ENCODE peak calls at places on chromosomes 3 and 15, in eight cellular contexts. W is neuronal stem cell, F is GM23248, S is fibroblast of lung, U is H1, D is IMR-90, B is PC-9, Z is OCI-LY7. X is an unnamed sample.

GRCh38 chr3:120855665-120856437 is 52.2 kb upstream of the STXBP5L start:
- DNase-seq in W (no peak), F (peak), S (peak), U (no peak), D (peak), B (no peak), Z (no peak), X (no peak)

GRCh38 chr3:56761887-56762605 is 39.7 kb downstream of the ARHGEF3 start:
- DNase-seq in W (no peak), F (peak), S (peak), U (no peak), D (peak), B (no peak), Z (no peak), X (peak)

GRCh38 chr15:77038312-77039216 is 32.3 kb downstream of the TSPAN3 start:
- DNase-seq in W (no peak), F (peak), S (no peak), U (no peak), D (no peak), B (no peak), Z (no peak), X (no peak)

GRCh38 chr3:131669590-131669989 is 166.8 kb upstream of the MRPL3 start:
- DNase-seq in W (no peak), F (no peak), S (no peak), U (no peak), D (no peak), B (no peak), Z (no peak), X (no peak)

GRCh38 chr3:18295171-18295920 is 129.8 kb downstream of the SATB1 start:
- DNase-seq in W (peak), F (peak), S (peak), U (peak), D (peak), B (peak), Z (peak), X (no peak)

GRCh38 chr15:100596792-100597191 is 5.2 kb downstream of the LINS1 start:
- DNase-seq in W (no peak), F (no peak), S (peak), U (no peak), D (no peak), B (no peak), Z (no peak), X (no peak)

GRCh38 chr15:28191832-28192231 is 92.7 kb upstream of the OCA2 start:
- DNase-seq in W (peak), F (peak), S (peak), U (no peak), D (peak), B (no peak), Z (no peak), X (no peak)

GRCh38 chr15:79640206-79640605 is 208.1 kb downstream of the MINAR1 start:
- DNase-seq in W (no peak), F (peak), S (peak), U (no peak), D (peak), B (peak), Z (no peak), X (peak)

GRCh38 chr3:187799942-187800637 is 54.8 kb upstream of the BCL6 start:
- DNase-seq in W (no peak), F (peak), S (no peak), U (no peak), D (peak), B (no peak), Z (no peak), X (no peak)

GRCh38 chr15:70826634-70827033 is 27.3 kb downstream of the LARP6 start:
- DNase-seq in W (no peak), F (peak), S (peak), U (no peak), D (peak), B (peak), Z (no peak), X (peak)

GRCh38 chr3:182697345-182697919 is 95.9 kb upstream of the ATP11B start:
- DNase-seq in W (no peak), F (no peak), S (no peak), U (no peak), D (no peak), B (no peak), Z (no peak), X (no peak)

GRCh38 chr3:160796089-160796812 is 40.2 kb downstream of the PPM1L start:
- DNase-seq in W (no peak), F (no peak), S (no peak), U (no peak), D (no peak), B (no peak), Z (no peak), X (no peak)

GRCh38 chr3:192434186-192434585 is 293.2 kb downstream of the FGF12 start:
- DNase-seq in W (no peak), F (no peak), S (no peak), U (no peak), D (no peak), B (no peak), Z (no peak), X (no peak)

GRCh38 chr3:128113817-128114794 is 9.5 kb downstream of the RUVBL1 start:
- DNase-seq in W (no peak), F (no peak), S (no peak), U (no peak), D (no peak), B (no peak), Z (peak), X (no peak)

GRCh38 chr3:147411777-147412176 is 2.6 kb downstream of the ZIC1 start:
- DNase-seq in W (peak), F (peak), S (no peak), U (peak), D (no peak), B (no peak), Z (no peak), X (no peak)

GRCh38 chr15:89781891-89782618 is 5.9 kb downstream of the MESP2 start:
- DNase-seq in W (no peak), F (peak), S (peak), U (no peak), D (peak), B (peak), Z (no peak), X (no peak)

GRCh38 chr3:19065027-19065426 is 83.3 kb upstream of the KCNH8 start:
- DNase-seq in W (peak), F (no peak), S (no peak), U (no peak), D (no peak), B (no peak), Z (peak), X (no peak)

GRCh38 chr15:51171578-51171932 is 76.8 kb upstream of the TNFAIP8L3 start:
- DNase-seq in W (no peak), F (no peak), S (no peak), U (no peak), D (no peak), B (no peak), Z (no peak), X (no peak)

DNA sequence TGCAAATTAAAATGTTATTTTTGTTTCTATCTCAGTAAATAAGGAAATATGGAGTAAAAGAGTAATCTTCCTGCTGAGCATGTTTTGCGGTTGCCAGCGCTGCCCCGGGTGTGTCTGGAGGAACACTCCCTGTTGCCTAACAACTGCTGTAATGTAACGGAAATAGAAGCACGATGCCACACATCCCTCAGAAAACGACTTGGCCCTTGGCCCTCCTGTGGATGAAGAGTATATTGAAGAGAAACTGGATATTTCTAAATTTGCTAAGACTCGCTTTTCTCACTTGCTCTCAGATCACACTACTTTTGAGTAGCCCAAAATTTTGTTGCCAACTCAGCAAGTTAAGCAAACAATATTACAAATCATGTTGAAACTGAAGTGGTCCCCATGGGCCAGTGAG is 18.9 kb downstream of the CX3CR1 start:
- DNase-seq in W (no peak), F (peak), S (peak), U (no peak), D (peak), B (peak), Z (peak), X (peak)
- H2AFZ ChIP-seq in W (no peak), F (no peak), S (no peak), U (no peak), D (no peak), B (no peak), Z (no peak), X (no peak)

GRCh38 chr15:58932791-58933310 is 628 bp downstream of the SLTM start:
- DNase-seq in W (no peak), F (peak), S (peak), U (no peak), D (no peak), B (no peak), Z (no peak), X (peak)
- H2AFZ ChIP-seq in W (peak), F (peak), S (peak), U (no peak), D (peak), B (peak), Z (peak), X (peak)

DNA sequence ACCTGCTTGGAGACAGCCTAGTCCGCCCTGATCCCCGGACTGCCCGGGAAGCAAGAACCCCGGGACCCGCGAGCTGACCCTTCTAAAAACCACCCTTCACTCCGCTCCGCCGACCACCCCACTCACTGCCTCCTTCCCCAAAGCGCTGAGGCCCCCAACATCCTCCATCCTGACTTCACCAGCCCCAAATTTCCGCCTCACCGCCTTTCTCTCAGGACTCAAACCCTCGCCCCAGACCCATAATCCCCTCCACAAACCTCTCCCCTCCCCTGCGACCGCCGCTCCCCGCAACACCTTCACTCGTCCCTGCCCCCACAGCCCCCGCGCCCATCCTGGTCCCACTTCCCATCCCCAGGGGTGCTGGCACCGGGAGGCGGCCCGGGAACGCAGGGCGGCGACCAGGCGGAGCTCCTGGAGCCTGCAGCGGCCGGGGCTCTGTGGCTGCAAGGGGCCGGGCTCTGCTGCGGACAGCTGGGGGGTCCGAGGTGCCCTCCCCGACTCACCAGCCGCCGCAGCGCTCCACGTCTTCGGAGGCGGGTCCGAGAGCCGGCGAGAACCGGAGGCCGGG is 321 bp downstream of the ANO10 start:
- DNase-seq in W (no peak), F (no peak), S (no peak), U (no peak), D (no peak), B (no peak), Z (no peak), X (no peak)
- H2AFZ ChIP-seq in W (peak), F (peak), S (peak), U (peak), D (peak), B (peak), Z (peak), X (peak)

GRCh38 chr15:60804986-60805949 is 326.3 kb upstream of the ICE2 start:
- DNase-seq in W (no peak), F (peak), S (peak), U (peak), D (peak), B (peak), Z (no peak), X (peak)
- H2AFZ ChIP-seq in W (no peak), F (peak), S (no peak), U (no peak), D (no peak), B (no peak), Z (no peak), X (no peak)

GRCh38 chr3:38039899-38040261 is 872 bp downstream of the DLEC1 start:
- DNase-seq in W (no peak), F (peak), S (peak), U (peak), D (peak), B (peak), Z (peak), X (no peak)
- H2AFZ ChIP-seq in W (no peak), F (no peak), S (peak), U (no peak), D (peak), B (no peak), Z (no peak), X (no peak)

GRCh38 chr3:177419904-177420601 is 222.8 kb upstream of the TBL1XR1 start:
- DNase-seq in W (no peak), F (peak), S (no peak), U (no peak), D (no peak), B (no peak), Z (no peak), X (no peak)
- H2AFZ ChIP-seq in W (peak), F (no peak), S (no peak), U (no peak), D (no peak), B (no peak), Z (no peak), X (no peak)

X was measured in endothelial cell of umbilical vein.